ENCODE peak calls at places on chromosomes 5 and 9, in ten cellular contexts. L is epithelial cell of proximal tubule, E is AG09309, A is endothelial cell, Z is nephron progenitor cell, W is A673, R is lung, X is RWPE1, K is A549, M is mucosa of descending colon. H is an unnamed sample.

GRCh38 chr5:16934123-16934522 is 2.0 kb downstream of the MYO10 start:
- DNase-seq in R (peak), Z (peak), W (peak), A (peak), L (no peak), K (peak), X (peak), E (peak), M (peak), H (peak)

GRCh38 chr5:134887593-134888159 is 13.5 kb downstream of the TXNDC15 start:
- DNase-seq in R (no peak), Z (no peak), W (no peak), M (no peak), L (no peak), K (no peak), E (no peak), X (no peak), A (no peak), H (no peak)

GRCh38 chr5:10467281-10468198 is 25.9 kb downstream of the ROPN1L start:
- DNase-seq in A (no peak), W (no peak), E (no peak), X (no peak), L (peak), R (no peak), M (no peak), K (no peak), Z (peak), H (no peak)

GRCh38 chr9:98502976-98503325 is 205.8 kb downstream of the GABBR2 start:
- DNase-seq in Z (peak), M (no peak), W (no peak), L (no peak), X (peak), A (no peak), E (no peak), R (peak), K (no peak), H (no peak)

GRCh38 chr9:20022410-20022809 is 233.6 kb upstream of the SLC24A2 start:
- DNase-seq in A (no peak), L (no peak), M (no peak), Z (no peak), E (peak), W (no peak), K (no peak), X (no peak), R (no peak), H (no peak)

GRCh38 chr5:58497956-58498942 is 7.0 kb downstream of the GAPT start:
- DNase-seq in K (peak), E (no peak), L (no peak), W (peak), M (no peak), R (no peak), X (peak), Z (peak), A (peak), H (no peak)

GRCh38 chr5:142756576-142756975 is 13.6 kb upstream of the ARHGAP26 start:
- DNase-seq in X (no peak), W (peak), L (no peak), M (no peak), R (no peak), A (no peak), E (no peak), Z (no peak), K (no peak), H (no peak)

GRCh38 chr9:68678430-68678829 is 26.6 kb upstream of the PIP5K1B start:
- DNase-seq in A (peak), K (no peak), X (no peak), W (peak), M (no peak), L (no peak), R (no peak), Z (peak), E (no peak), H (peak)

GRCh38 chr9:75200892-75201470 is 112.7 kb downstream of the OSTF1 start:
- DNase-seq in X (peak), W (peak), M (no peak), R (no peak), K (peak), E (no peak), L (peak), Z (peak), A (no peak), H (peak)
- TF ChIP-seq CTCF in X (peak), W (peak), M (peak), R (peak), K (peak), E (peak), L (peak), Z (peak), A (peak), H (peak)

DNA sequence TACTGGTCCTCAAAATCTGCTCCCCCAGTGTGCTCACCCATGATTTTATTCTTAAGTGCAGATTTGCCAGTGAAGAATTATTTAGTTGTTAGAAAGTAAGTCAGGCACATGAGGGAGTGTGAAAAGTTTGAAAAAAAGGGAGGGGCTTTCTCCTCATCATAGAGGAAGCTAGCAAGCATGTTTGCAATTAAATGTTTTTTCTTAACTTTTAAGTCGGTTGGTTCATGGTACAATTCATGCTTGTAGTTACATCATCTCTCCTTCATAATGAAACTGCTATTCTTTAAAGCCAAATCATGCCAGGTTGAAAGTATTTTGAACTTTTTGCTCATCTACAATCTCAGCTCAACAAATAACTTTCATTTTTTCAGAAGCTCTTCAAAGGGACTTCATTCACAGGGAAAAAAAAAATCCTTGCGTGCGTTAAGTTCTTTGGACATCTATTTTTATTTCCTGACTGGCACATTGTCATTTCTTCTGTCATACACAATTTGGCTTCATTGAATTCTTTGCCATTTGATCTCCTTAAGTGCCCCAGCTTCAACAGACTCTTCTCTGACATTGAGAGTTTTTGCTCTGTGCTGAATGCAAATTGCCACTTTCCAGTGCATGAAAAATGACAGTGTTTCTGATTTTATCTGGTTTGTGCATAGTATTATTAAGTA is 456.9 kb downstream of the TMEM232 start:
- DNase-seq in Z (no peak), L (no peak), M (no peak), W (peak), R (no peak), X (no peak), K (no peak), A (no peak), E (no peak), H (no peak)
- TF ChIP-seq CTCF in Z (no peak), L (no peak), M (no peak), W (no peak), R (no peak), X (no peak), K (no peak), A (no peak), E (no peak), H (no peak)

DNA sequence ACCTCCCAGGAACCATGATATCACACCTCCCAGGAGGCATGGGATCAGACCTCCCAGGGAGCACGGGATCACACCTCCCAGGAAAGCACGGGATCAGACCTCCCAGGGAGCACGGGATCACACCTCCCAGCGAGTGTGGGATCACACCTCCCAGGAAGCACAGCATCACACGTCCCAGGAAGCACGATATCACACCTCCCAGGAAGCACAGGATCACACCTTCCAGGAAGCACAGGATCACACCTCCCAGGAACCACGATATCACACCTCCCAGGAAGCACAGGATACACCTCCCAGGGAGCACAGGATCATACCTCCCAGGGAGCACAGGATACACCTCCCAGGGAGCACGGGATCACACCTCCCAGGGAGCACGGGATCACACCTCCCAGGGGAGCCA is 30.0 kb upstream of the FCN2 start:
- DNase-seq in M (no peak), W (no peak), K (no peak), X (no peak), Z (no peak), R (no peak), L (no peak), A (no peak), E (no peak), H (no peak)
- TF ChIP-seq CTCF in M (no peak), W (no peak), K (no peak), X (no peak), Z (no peak), R (no peak), L (no peak), A (no peak), E (no peak), H (no peak)

GRCh38 chr5:61768692-61769281 is 436.7 kb downstream of the ZSWIM6 start:
- DNase-seq in L (no peak), K (peak), W (peak), A (peak), M (no peak), E (no peak), X (peak), R (no peak), Z (peak), H (peak)
- TF ChIP-seq CTCF in L (peak), K (peak), W (peak), A (peak), M (no peak), E (peak), X (peak), R (no peak), Z (peak), H (peak)

DNA sequence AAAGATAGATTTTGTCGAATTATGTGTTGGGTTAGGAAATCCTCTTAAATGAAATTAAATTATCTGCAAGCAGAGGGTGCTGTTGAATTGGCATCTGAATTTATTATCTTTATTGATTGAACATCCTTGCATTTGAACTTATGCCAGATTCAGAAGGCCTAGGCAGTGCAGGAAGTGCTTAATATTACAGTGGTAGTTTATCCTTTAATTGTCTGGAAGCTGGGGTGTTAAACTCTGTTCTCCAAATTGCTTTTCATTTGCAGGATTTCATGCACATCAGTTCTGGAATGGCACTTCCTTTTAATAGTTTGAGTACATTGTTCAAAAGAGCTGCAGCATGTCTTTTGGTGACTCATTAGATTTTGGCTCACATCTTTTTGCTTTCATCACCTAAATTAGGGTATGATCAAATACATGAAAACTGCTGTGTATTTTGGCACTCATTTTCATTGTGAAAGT is 186.3 kb downstream of the KDM4C start:
- DNase-seq in X (peak), R (no peak), K (no peak), E (peak), Z (no peak), A (no peak), M (no peak), W (peak), L (no peak), H (no peak)
- TF ChIP-seq CTCF in X (peak), R (no peak), K (peak), E (no peak), Z (no peak), A (no peak), M (no peak), W (peak), L (no peak), H (no peak)

GRCh38 chr5:177336603-177337494 is 14.6 kb downstream of the LMAN2 start:
- DNase-seq in W (no peak), A (no peak), M (peak), K (no peak), E (no peak), R (no peak), Z (no peak), L (no peak), X (no peak), H (no peak)
- TF ChIP-seq CTCF in W (no peak), A (no peak), M (no peak), K (no peak), E (no peak), R (no peak), Z (no peak), L (no peak), X (no peak), H (no peak)

DNA sequence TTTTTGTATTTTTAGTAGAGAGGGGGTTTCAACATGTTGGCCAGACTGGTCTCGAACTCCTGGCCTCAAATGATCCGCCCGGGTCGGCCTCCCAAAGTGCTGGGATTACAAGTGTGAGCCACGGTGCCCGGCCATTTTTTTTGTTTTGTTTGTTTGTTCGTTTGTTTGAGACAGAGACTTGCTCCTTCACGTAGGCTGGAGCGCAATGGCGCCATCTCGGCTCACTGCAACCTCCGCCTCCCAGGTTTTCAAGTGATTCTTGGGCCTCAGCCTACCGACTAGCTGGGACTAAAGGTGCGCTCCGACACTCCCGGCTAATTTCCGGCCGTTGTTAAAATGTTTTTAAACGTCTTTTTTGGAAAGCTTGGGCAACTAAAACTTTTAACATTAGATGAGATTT is 54.0 kb downstream of the SHOC1 start:
- DNase-seq in A (no peak), M (no peak), Z (no peak), W (no peak), X (no peak), L (no peak), R (no peak), E (no peak), K (no peak), H (no peak)
- TF ChIP-seq CTCF in A (no peak), M (no peak), Z (no peak), W (no peak), X (no peak), L (no peak), R (no peak), E (no peak), K (no peak), H (no peak)

H was measured in GM10248.